ENCODE peak calls at places on chromosomes 7 and 10, in seven cellular contexts. L is hepatocyte, Z is HCT116, R is PC-3, I is MM.1S, P is neural progenitor cell, T is SK-N-SH. V is an unnamed sample. For H3K9me3, the result is how much of the 10 kb centered on the place peaks cover.

GRCh38 chr7:100221767-100222444 is 2.2 kb downstream of the PVRIG start:
- DNase-seq in T (no peak), L (no peak), Z (no peak), I (no peak), P (no peak), R (no peak), V (peak)

GRCh38 chr10:71025535-71025934 is 137.2 kb upstream of the PCBD1 start:
- DNase-seq in T (no peak), I (no peak), P (no peak), L (peak), R (peak), Z (no peak), V (no peak)

GRCh38 chr10:95694665-95695064 is 938 bp upstream of the TCTN3 start:
- DNase-seq in R (no peak), L (no peak), I (no peak), Z (no peak), T (no peak), P (no peak), V (no peak)

GRCh38 chr10:113053091-113053490 is 103.0 kb downstream of the TCF7L2 start:
- DNase-seq in Z (no peak), T (no peak), I (no peak), R (no peak), P (no peak), L (no peak), V (no peak)

GRCh38 chr7:156962145-156962544 is 12.6 kb downstream of the NOM1 start:
- DNase-seq in Z (no peak), R (no peak), P (no peak), T (no peak), L (no peak), I (no peak), V (no peak)

GRCh38 chr7:28316489-28316888 is 95.8 kb upstream of the CREB5 start:
- DNase-seq in P (no peak), T (no peak), L (no peak), Z (no peak), R (no peak), I (no peak), V (no peak)

GRCh38 chr7:268991-269390 is 21.0 kb upstream of the FOXL3 start:
- DNase-seq in R (no peak), T (no peak), Z (no peak), I (no peak), P (no peak), L (no peak), V (no peak)

GRCh38 chr7:66330961-66331360 is 125.8 kb downstream of the TPST1 start:
- DNase-seq in P (no peak), T (peak), Z (no peak), I (no peak), L (peak), R (no peak), V (no peak)

GRCh38 chr7:112302566-112302965 is 96.1 kb downstream of the ZNF277 start:
- DNase-seq in R (no peak), Z (no peak), T (no peak), I (no peak), L (no peak), P (no peak), V (no peak)

GRCh38 chr10:110858297-110858934 is 13.3 kb upstream of the PDCD4 start:
- DNase-seq in L (no peak), P (no peak), Z (no peak), T (no peak), R (no peak), I (peak), V (no peak)

GRCh38 chr10:75197906-75198305 is 12.7 kb upstream of the VDAC2 start:
- DNase-seq in I (no peak), T (no peak), L (no peak), P (peak), Z (no peak), R (no peak), V (no peak)

GRCh38 chr10:7378602-7379403 is 32.0 kb downstream of the SFMBT2 start:
- DNase-seq in Z (no peak), L (no peak), P (no peak), I (no peak), T (no peak), R (no peak), V (no peak)

GRCh38 chr10:132113206-132113605 is 47.5 kb downstream of the JAKMIP3 start:
- DNase-seq in Z (no peak), P (no peak), L (no peak), R (no peak), T (no peak), I (no peak), V (no peak)

GRCh38 chr7:106425017-106425719 is 140.4 kb upstream of the NAMPT start:
- DNase-seq in I (no peak), P (no peak), T (no peak), R (peak), L (peak), Z (no peak), V (no peak)

GRCh38 chr7:25732771-25733217 is 419.2 kb upstream of the NFE2L3 start:
- DNase-seq in I (no peak), R (no peak), L (no peak), P (peak), T (no peak), Z (no peak), V (no peak)

DNA sequence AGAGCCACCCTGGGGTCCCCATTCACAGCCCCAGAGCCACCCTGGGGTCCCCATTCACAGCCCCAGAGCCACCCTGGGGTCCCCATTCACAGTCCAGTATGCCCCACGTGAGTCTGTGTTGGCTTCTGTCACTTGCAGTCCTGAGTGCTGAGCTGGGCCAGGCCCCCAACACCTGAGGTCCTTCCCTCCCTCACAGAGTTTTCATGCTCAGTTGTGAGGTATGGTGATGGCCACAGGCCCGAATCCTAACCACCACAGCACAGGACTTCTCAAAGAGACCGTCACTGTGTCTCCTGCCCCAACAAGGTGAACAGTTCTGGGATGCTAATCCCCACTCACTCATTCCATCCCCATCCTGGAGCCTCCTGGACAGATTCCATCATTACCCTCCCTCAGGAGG is 239.2 kb downstream of the PTPRN2 start:
- DNase-seq in R (no peak), L (no peak), T (no peak), I (no peak), P (no peak), Z (no peak), V (no peak)
- H3K9me3 ChIP-seq in R (under half), L (under half), T (under half), I (under half), P (under half), Z (under half), V (under half)

DNA sequence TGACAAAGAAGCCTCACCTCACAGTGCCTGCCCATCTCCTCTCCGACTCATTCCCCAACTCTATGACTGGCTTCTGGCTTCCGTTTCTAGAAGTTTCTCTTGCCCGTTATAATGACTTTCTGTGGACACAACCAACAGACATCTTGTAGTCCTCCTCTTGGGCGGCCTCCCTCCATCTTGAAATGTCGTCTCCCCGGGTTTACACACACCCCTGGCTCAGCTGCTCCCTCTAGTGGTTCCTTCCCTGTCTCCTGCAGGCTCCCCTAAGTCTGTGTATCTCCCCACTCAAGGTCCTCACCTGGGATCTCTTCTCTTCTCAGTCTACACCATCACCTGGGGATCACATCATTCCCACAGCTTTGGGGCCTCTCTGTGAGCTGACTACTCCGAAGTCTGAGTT is 123.4 kb upstream of the NEBL start:
- DNase-seq in I (peak), P (peak), T (peak), L (peak), R (peak), Z (peak), V (peak)
- TF ChIP-seq EZH2phosphoT487 in I (no peak), P (no peak), T (no peak), L (no peak), R (no peak), Z (no peak), V (no peak)

GRCh38 chr10:77667426-77668324 is 30.1 kb upstream of the KCNMA1 start:
- DNase-seq in L (no peak), T (peak), P (no peak), Z (no peak), I (peak), R (no peak), V (no peak)

GRCh38 chr10:77666821-77667220 is 29.2 kb upstream of the KCNMA1 start:
- DNase-seq in R (peak), I (no peak), L (no peak), Z (no peak), P (no peak), T (no peak), V (no peak)

GRCh38 chr10:77670817-77671443 is 33.3 kb upstream of the KCNMA1 start:
- DNase-seq in Z (no peak), P (no peak), I (no peak), T (no peak), R (no peak), L (no peak), V (no peak)

GRCh38 chr10:77671594-77672252 is 34.1 kb upstream of the KCNMA1 start:
- DNase-seq in I (no peak), P (no peak), Z (no peak), T (no peak), R (no peak), L (no peak), V (no peak)

GRCh38 chr10:77669892-77670291 is 32.3 kb upstream of the KCNMA1 start:
- DNase-seq in Z (no peak), R (peak), T (no peak), I (no peak), L (no peak), P (no peak), V (no peak)
- TF ChIP-seq CTCF in Z (no peak), R (no peak), T (no peak), I (no peak), L (no peak), P (no peak), V (no peak)

DNA sequence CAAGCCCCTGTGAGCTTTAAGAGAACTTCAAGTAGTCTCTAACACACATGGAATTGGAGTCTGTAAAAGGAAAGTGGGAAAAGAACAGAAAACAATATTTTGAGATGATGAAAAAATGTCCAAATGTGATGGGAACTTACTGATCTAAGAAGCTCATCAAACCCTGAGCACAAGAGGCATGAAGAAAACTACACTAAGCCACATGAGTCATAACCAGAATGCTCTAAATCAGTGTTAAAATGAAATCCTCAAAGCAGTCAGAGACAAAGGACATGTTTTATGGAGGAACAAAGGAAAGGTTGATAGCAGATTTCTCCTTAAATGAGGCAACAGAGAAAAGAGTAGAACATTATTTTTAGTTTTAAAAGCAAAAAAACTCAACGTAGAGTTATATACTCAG is 37.2 kb downstream of the ZNF33A start:
- DNase-seq in R (no peak), I (no peak), L (no peak), Z (no peak), T (no peak), P (no peak), V (no peak)
- H3K9me3 ChIP-seq in R (under half), I (under half), L (under half), Z (under half), T (under half), P (under half), V (under half)

GRCh38 chr7:101363196-101363733 is 590 bp downstream of the COL26A1 start:
- DNase-seq in P (no peak), T (no peak), Z (no peak), I (no peak), R (no peak), L (no peak), V (no peak)

GRCh38 chr7:101362334-101363195 is at the start of gene COL26A1:
- DNase-seq in L (peak), I (no peak), P (peak), R (no peak), T (peak), Z (no peak), V (no peak)

GRCh38 chr7:101367676-101368075 is 5.0 kb downstream of the COL26A1 start:
- DNase-seq in P (no peak), L (no peak), Z (no peak), R (no peak), I (no peak), T (no peak), V (no peak)

GRCh38 chr7:101365956-101366355 is 3.3 kb downstream of the COL26A1 start:
- DNase-seq in R (no peak), T (no peak), Z (no peak), L (no peak), I (no peak), P (no peak), V (no peak)

DNA sequence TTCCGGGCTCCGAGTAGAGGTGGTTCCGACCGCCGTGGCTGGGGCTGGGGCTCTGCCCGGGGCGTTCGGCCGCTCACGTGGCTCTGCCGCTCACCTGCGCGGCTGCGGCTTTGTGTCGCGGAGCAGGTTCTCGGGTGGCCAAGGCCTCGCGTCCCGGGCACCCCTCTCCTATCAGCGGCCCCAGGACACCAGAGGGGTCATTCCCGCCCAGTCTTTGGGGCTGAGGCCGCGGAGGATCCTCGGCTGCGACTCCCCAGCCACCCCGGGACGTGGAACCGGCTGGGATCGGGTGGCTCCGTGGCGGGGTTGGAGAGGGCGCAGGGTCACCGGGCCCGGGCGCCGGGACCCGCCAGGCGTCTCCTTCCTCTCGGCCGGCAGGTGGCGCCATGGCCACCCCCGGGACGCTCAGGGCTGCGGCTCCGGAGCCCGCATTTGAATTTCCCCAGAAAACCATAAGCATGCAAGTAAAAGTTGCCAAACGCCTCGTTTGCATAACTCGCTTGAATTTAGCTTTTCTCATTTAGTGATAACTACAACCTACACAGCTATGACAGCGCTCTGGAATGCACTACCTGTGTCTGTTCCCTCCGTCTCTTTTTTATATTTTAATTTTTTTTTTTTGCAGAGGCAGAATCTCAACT is 1.2 kb downstream of the COL26A1 start:
- DNase-seq in P (peak), L (peak), R (peak), T (peak), I (peak), Z (peak), V (peak)
- TF ChIP-seq EZH2phosphoT487 in P (no peak), L (no peak), R (no peak), T (no peak), I (no peak), Z (no peak), V (no peak)

V was measured in OCI-LY7.